ENCODE peak calls at places on chromosomes 4 and X, in ten cellular contexts. M is fibroblast of lung, V is MM.1S, L is PC-9, A is HCT116, X is GM23248, C is osteoblast, K is mammary epithelial cell, N is A549, Q is H1. Y is an unnamed sample.

GRCh38 chrX:110277609-110278008 is 40.3 kb downstream of the AMMECR1 start:
- DNase-seq in M (no peak), V (no peak), L (no peak), A (no peak), X (no peak), C (no peak), K (no peak), N (no peak), Q (no peak), Y (no peak)

GRCh38 chr4:169117591-169118081 is 107.6 kb upstream of the CBR4 start:
- DNase-seq in M (peak; percentile 87), V (no peak), L (no peak), A (no peak), X (peak; percentile 81), C (peak; percentile 80), K (peak; percentile 54), N (no peak), Q (no peak), Y (no peak)

GRCh38 chrX:23557070-23557469 is 110.2 kb upstream of the PRDX4 start:
- DNase-seq in M (peak; percentile 2), V (peak; percentile 57), L (no peak), A (no peak), X (no peak), C (no peak), K (no peak), N (no peak), Q (no peak), Y (peak; percentile 1)

GRCh38 chrX:7640392-7640791 is 202.6 kb upstream of the VCX start:
- DNase-seq in M (no peak), V (no peak), L (no peak), A (no peak), X (no peak), C (no peak), K (no peak), N (no peak), Q (no peak), Y (no peak)

GRCh38 chr4:17072483-17072882 is 174.0 kb upstream of the LDB2 start:
- DNase-seq in M (no peak), V (no peak), L (no peak), A (no peak), X (no peak), C (no peak), K (no peak), N (no peak), Q (no peak), Y (no peak)

GRCh38 chr4:76197971-76198410 is 15.6 kb downstream of the SCARB2 start:
- DNase-seq in M (peak; percentile 79), V (peak; percentile 78), L (no peak), A (no peak), X (peak; percentile 77), C (no peak), K (peak; percentile 75), N (no peak), Q (no peak), Y (no peak)

GRCh38 chrX:141220342-141221008 is 21.8 kb downstream of the SPANXC start:
- DNase-seq in M (peak; percentile 65), V (no peak), L (peak; percentile 28), A (no peak), X (peak; percentile 70), C (peak; percentile 19), K (peak; percentile 78), N (peak; percentile 36), Q (no peak), Y (no peak)

GRCh38 chr4:186137193-186137792 is 32.8 kb downstream of the FAM149A start:
- DNase-seq in M (peak; percentile 47), V (peak; percentile 48), L (no peak), A (peak; percentile 12), X (peak; percentile 61), C (no peak), K (no peak), N (peak; percentile 11), Q (no peak), Y (peak; percentile 33)

GRCh38 chrX:68693481-68694410 is 46.3 kb downstream of the STARD8 start:
- DNase-seq in M (peak; percentile 41), V (peak; percentile 69), L (peak; percentile 39), A (no peak), X (peak; percentile 73), C (peak; percentile 92), K (peak; percentile 4), N (no peak), Q (no peak), Y (no peak)

GRCh38 chr4:56410247-56410646 is 23.0 kb upstream of the AASDH start:
- DNase-seq in M (peak; percentile 98), V (no peak), L (peak; percentile 51), A (peak; percentile 89), X (peak; percentile 96), C (peak; percentile 85), K (peak; percentile 96), N (peak; percentile 47), Q (peak; percentile 36), Y (no peak)

GRCh38 chr4:55866973-55867574 is 13.6 kb downstream of the EXOC1 start:
- DNase-seq in M (peak; percentile 77), V (peak; percentile 77), L (no peak), A (peak; percentile 51), X (peak; percentile 80), C (no peak), K (peak; percentile 54), N (peak; percentile 5), Q (no peak), Y (peak; percentile 74)

GRCh38 chr4:151031831-151032605 is 16.9 kb upstream of the LRBA start:
- DNase-seq in M (peak; percentile 13), V (no peak), L (no peak), A (no peak), X (peak; percentile 77), C (peak; percentile 84), K (peak; percentile 73), N (no peak), Q (no peak), Y (no peak)

GRCh38 chrX:47143894-47144625 is 442 bp downstream of the NDUFB11 start:
- DNase-seq in M (peak; percentile 52), V (peak; percentile 46), L (no peak), A (no peak), X (peak; percentile 60), C (peak; percentile 88), K (no peak), N (peak; percentile 61), Q (no peak), Y (no peak)

GRCh38 chr4:106316773-106317409 is 541 bp downstream of the AIMP1 start:
- DNase-seq in M (no peak), V (no peak), L (no peak), A (no peak), X (peak; percentile 34), C (no peak), K (peak; percentile 7), N (no peak), Q (no peak), Y (peak; percentile 16)

GRCh38 chr4:118849867-118850812 is 14.2 kb upstream of the SEC24D start:
- DNase-seq in M (peak; percentile 42), V (peak; percentile 84), L (peak; percentile 3), A (no peak), X (peak; percentile 36), C (no peak), K (peak; percentile 54), N (no peak), Q (peak; percentile 62), Y (peak; percentile 59)

GRCh38 chrX:121161501-121161933 is 114.1 kb downstream of the GLUD2 start:
- DNase-seq in M (no peak), V (no peak), L (no peak), A (no peak), X (no peak), C (no peak), K (no peak), N (no peak), Q (no peak), Y (no peak)

GRCh38 chr4:27181672-27182071 is 321.0 kb downstream of the STIM2 start:
- DNase-seq in M (no peak), V (no peak), L (no peak), A (no peak), X (no peak), C (no peak), K (no peak), N (no peak), Q (no peak), Y (no peak)

GRCh38 chr4:26826721-26827120 is 33.9 kb upstream of the STIM2 start:
- DNase-seq in M (peak; percentile 14), V (no peak), L (no peak), A (no peak), X (no peak), C (no peak), K (no peak), N (no peak), Q (no peak), Y (peak; percentile 96)

GRCh38 chrX:106203315-106203714 is 35.2 kb downstream of the PWWP3B start:
- DNase-seq in M (no peak), V (no peak), L (no peak), A (no peak), X (no peak), C (no peak), K (peak; percentile 9), N (no peak), Q (no peak), Y (no peak)
- H3K4me1 ChIP-seq in M (no peaks in the 10 kb centered on the region), V (no peaks in the 10 kb centered on the region), L (no peaks in the 10 kb centered on the region), A (peaks cover 7% of the 10 kb centered on the region), X (no peaks in the 10 kb centered on the region), C (no peaks in the 10 kb centered on the region), K (no peaks in the 10 kb centered on the region), N (no peaks in the 10 kb centered on the region), Q (peaks cover 2% of the 10 kb centered on the region), Y (no peaks in the 10 kb centered on the region)

GRCh38 chr4:157819693-157820464 is 352.9 kb downstream of the GASK1B start:
- DNase-seq in M (no peak), V (no peak), L (no peak), A (no peak), X (no peak), C (peak; percentile 18), K (no peak), N (no peak), Q (no peak), Y (no peak)
- H3K4me2 ChIP-seq in M (no peak overlapping the region), V (no peak overlapping the region), L (peak overlapping the region; percentile 85), A (no peak overlapping the region), X (no peak overlapping the region), C (no peak overlapping the region), K (no peak overlapping the region), N (no peak overlapping the region), Q (no peak overlapping the region), Y (no peak overlapping the region)

GRCh38 chrX:39899876-39900787 is 197.6 kb downstream of the BCOR start:
- DNase-seq in M (no peak), V (no peak), L (no peak), A (no peak), X (no peak), C (no peak), K (no peak), N (no peak), Q (no peak), Y (no peak)
- H3K4me1 ChIP-seq in M (peaks cover 12% of the 10 kb centered on the region), V (no peaks in the 10 kb centered on the region), L (no peaks in the 10 kb centered on the region), A (peaks cover 23% of the 10 kb centered on the region), X (peaks cover 22% of the 10 kb centered on the region), C (peaks cover 54% of the 10 kb centered on the region), K (peaks cover 42% of the 10 kb centered on the region), N (peaks cover 59% of the 10 kb centered on the region), Q (peaks cover 23% of the 10 kb centered on the region), Y (no peaks in the 10 kb centered on the region)

GRCh38 chr4:74570095-74570494 is 125.2 kb downstream of the AREG start:
- DNase-seq in M (no peak), V (no peak), L (no peak), A (no peak), X (no peak), C (no peak), K (no peak), N (no peak), Q (no peak), Y (no peak)

DNA sequence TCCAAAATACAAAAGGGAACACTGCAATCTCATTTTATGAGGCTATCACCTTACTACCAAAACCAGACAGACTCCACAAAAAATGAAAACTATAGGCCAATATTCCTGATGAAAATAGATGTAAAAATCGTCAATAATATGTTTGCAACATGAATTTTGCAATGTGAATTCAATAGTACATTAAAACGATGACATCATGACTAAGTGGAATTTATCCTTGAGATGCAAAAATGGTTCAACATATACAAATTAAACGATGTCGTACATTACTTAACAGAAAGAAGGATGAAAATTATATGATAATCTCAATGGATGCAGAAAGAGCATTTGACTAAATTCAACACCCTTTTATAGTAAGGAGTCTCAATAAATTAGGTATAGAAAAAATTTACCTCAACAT is 123.0 kb downstream of the AREG start:
- DNase-seq in M (no peak), V (no peak), L (no peak), A (no peak), X (no peak), C (no peak), K (no peak), N (no peak), Q (no peak), Y (no peak)
- H3K4me2 ChIP-seq in M (no peak overlapping the region), V (no peak overlapping the region), L (no peak overlapping the region), A (no peak overlapping the region), X (no peak overlapping the region), C (no peak overlapping the region), K (no peak overlapping the region), N (no peak overlapping the region), Q (no peak overlapping the region), Y (no peak overlapping the region)

Y was measured in OCI-LY7.